ENCODE peak calls at places on chromosomes 6 and 20, in ten cellular contexts. D, Z, Q, J, K, F, L, W, V and G are unnamed samples.

GRCh38 chr6:29967379-29968010 is 25.2 kb downstream of the HLA-A start:
- DNase-seq in D (no peak), Z (peak), Q (no peak), J (peak), K (peak), F (no peak), L (peak), W (no peak), V (no peak), G (no peak)

GRCh38 chr6:10610289-10610688 is 84.1 kb downstream of the C6orf52 start:
- DNase-seq in D (no peak), Z (no peak), Q (no peak), J (peak), K (peak), F (no peak), L (no peak), W (no peak), V (no peak), G (no peak)

GRCh38 chr6:159249150-159249549 is 80.0 kb downstream of the FNDC1 start:
- DNase-seq in D (no peak), Z (no peak), Q (no peak), J (peak), K (no peak), F (no peak), L (no peak), W (no peak), V (no peak), G (no peak)

GRCh38 chr6:157665172-157665571 is 157.9 kb upstream of the SNX9 start:
- DNase-seq in D (no peak), Z (no peak), Q (no peak), J (no peak), K (no peak), F (no peak), L (no peak), W (no peak), V (no peak), G (no peak)

GRCh38 chr6:89140347-89141159 is 5.3 kb upstream of the PM20D2 start:
- DNase-seq in D (no peak), Z (no peak), Q (no peak), J (no peak), K (no peak), F (no peak), L (peak), W (no peak), V (no peak), G (no peak)

GRCh38 chr6:167408235-167408869 is 83.5 kb downstream of the TTLL2 start:
- DNase-seq in D (no peak), Z (no peak), Q (no peak), J (no peak), K (no peak), F (no peak), L (no peak), W (no peak), V (no peak), G (no peak)

GRCh38 chr20:43666376-43667328 is at the start of gene MYBL2:
- DNase-seq in D (peak), Z (peak), Q (peak), J (peak), K (peak), F (peak), L (peak), W (peak), V (no peak), G (peak)

GRCh38 chr6:135062735-135063134 is 8.1 kb upstream of the HBS1L start:
- DNase-seq in D (no peak), Z (no peak), Q (no peak), J (no peak), K (no peak), F (no peak), L (peak), W (peak), V (no peak), G (no peak)

GRCh38 chr6:158361961-158362634 is 49.8 kb downstream of the TULP4 start:
- DNase-seq in D (no peak), Z (no peak), Q (no peak), J (peak), K (no peak), F (no peak), L (no peak), W (no peak), V (no peak), G (no peak)

GRCh38 chr6:157672726-157673412 is 150.2 kb upstream of the SNX9 start:
- DNase-seq in D (no peak), Z (no peak), Q (no peak), J (no peak), K (no peak), F (no peak), L (no peak), W (no peak), V (no peak), G (no peak)

GRCh38 chr6:2344319-2344905 is 99.0 kb upstream of the GMDS start:
- DNase-seq in D (no peak), Z (no peak), Q (no peak), J (no peak), K (no peak), F (no peak), L (no peak), W (no peak), V (no peak), G (no peak)

GRCh38 chr6:54267798-54268197 is 40.4 kb upstream of the TINAG start:
- DNase-seq in D (no peak), Z (no peak), Q (no peak), J (peak), K (no peak), F (peak), L (peak), W (peak), V (no peak), G (no peak)

DNA sequence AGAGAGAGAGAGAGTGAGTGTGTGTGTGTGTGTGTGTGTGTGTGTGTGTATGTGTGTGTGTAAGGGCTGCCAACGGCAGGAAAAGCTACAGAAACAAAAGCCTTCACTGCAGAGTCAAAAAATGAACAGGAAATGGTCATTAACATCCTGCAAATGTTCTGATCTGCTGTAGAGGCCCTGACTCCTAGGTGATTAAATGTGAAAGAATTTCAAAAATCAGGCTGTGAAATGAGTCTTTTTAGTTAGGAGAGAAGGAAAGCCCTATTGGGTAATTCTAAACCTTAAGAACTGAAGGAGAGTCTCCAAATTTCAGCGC is 166.5 kb upstream of the MYLIP start:
- DNase-seq in D (no peak), Z (no peak), Q (no peak), J (peak), K (no peak), F (peak), L (no peak), W (no peak), V (no peak), G (no peak)
- H3K27ac ChIP-seq in D (no peak), Z (no peak), Q (no peak), J (no peak), K (no peak), F (no peak), L (no peak), W (no peak), V (no peak), G (no peak)

GRCh38 chr20:60469829-60470228 is 511.6 kb downstream of the CDH26 start:
- DNase-seq in D (no peak), Z (no peak), Q (no peak), J (no peak), K (no peak), F (no peak), L (no peak), W (no peak), V (no peak), G (no peak)
- H3K27ac ChIP-seq in D (no peak), Z (no peak), Q (no peak), J (no peak), K (no peak), F (no peak), L (no peak), W (no peak), V (no peak), G (no peak)

GRCh38 chr6:42138630-42139619 is 3.5 kb downstream of the C6orf132 start:
- DNase-seq in D (no peak), Z (no peak), Q (no peak), J (peak), K (no peak), F (no peak), L (no peak), W (peak), V (no peak), G (no peak)
- H3K27ac ChIP-seq in D (no peak), Z (no peak), Q (no peak), J (no peak), K (no peak), F (no peak), L (peak), W (peak), V (no peak), G (no peak)

GRCh38 chr6:113380591-113380990 is 476.6 kb upstream of the MARCKS start:
- DNase-seq in D (no peak), Z (no peak), Q (no peak), J (no peak), K (no peak), F (no peak), L (no peak), W (no peak), V (no peak), G (no peak)
- H3K27ac ChIP-seq in D (no peak), Z (no peak), Q (no peak), J (no peak), K (no peak), F (no peak), L (no peak), W (no peak), V (no peak), G (no peak)

GRCh38 chr20:54345301-54345724 is 130.1 kb upstream of the DOK5 start:
- DNase-seq in D (no peak), Z (no peak), Q (no peak), J (peak), K (no peak), F (peak), L (no peak), W (no peak), V (no peak), G (no peak)
- H3K27ac ChIP-seq in D (no peak), Z (no peak), Q (no peak), J (no peak), K (no peak), F (peak), L (no peak), W (no peak), V (no peak), G (no peak)